ENCODE peak calls at places on chromosomes 11 and 22, in eight cellular contexts. B is neural progenitor cell, P is HCT116, Y is heart left ventricle, T is iPS DF 6.9, V is HL-60, A is transverse colon, R is cardiac muscle cell. U is an unnamed sample. For H3K27me3, the result is how much of the 10 kb centered on the place peaks cover.

GRCh38 chr11:116172156-116172555 is 600.6 kb downstream of the BUD13 start:
- DNase-seq in B (no peak), P (no peak), Y (no peak), T (no peak), V (no peak), A (no peak), R (no peak), U (no peak)

GRCh38 chr11:62599069-62599696 is 2.5 kb downstream of the MTA2 start:
- DNase-seq in B (peak), P (peak), Y (peak), T (peak), V (peak), A (peak), R (peak), U (peak)

GRCh38 chr11:115657586-115657985 is 153.4 kb upstream of the CADM1 start:
- DNase-seq in B (no peak), P (no peak), Y (no peak), T (no peak), V (no peak), A (no peak), R (no peak), U (no peak)

GRCh38 chr22:40482391-40482790 is 112.0 kb downstream of the SGSM3 start:
- DNase-seq in B (no peak), P (no peak), Y (no peak), T (no peak), V (no peak), A (no peak), R (no peak), U (no peak)

GRCh38 chr11:118645066-118645715 is 34.3 kb downstream of the TREH start:
- DNase-seq in B (no peak), P (no peak), Y (peak), T (no peak), V (no peak), A (no peak), R (no peak), U (no peak)

GRCh38 chr11:126647735-126648134 is 292.2 kb downstream of the ST3GAL4 start:
- DNase-seq in B (peak), P (peak), Y (no peak), T (no peak), V (no peak), A (no peak), R (peak), U (no peak)

GRCh38 chr22:19788661-19789225 is 28.2 kb downstream of the TBX1 start:
- DNase-seq in B (no peak), P (no peak), Y (no peak), T (no peak), V (no peak), A (no peak), R (no peak), U (no peak)

GRCh38 chr11:120425527-120425926 is 86.0 kb upstream of the GRIK4 start:
- DNase-seq in B (no peak), P (no peak), Y (no peak), T (no peak), V (no peak), A (no peak), R (no peak), U (no peak)

GRCh38 chr11:83007477-83007876 is 64.2 kb downstream of the RAB30 start:
- DNase-seq in B (no peak), P (no peak), Y (no peak), T (no peak), V (no peak), A (no peak), R (no peak), U (no peak)

GRCh38 chr11:11620966-11621880 is 582 bp downstream of the GALNT18 start:
- DNase-seq in B (peak), P (no peak), Y (peak), T (no peak), V (no peak), A (peak), R (no peak), U (peak)

GRCh38 chr11:31160504-31161422 is 208.8 kb downstream of the DCDC1 start:
- DNase-seq in B (peak), P (peak), Y (no peak), T (peak), V (no peak), A (no peak), R (no peak), U (no peak)

GRCh38 chr11:17102447-17102846 is 25.0 kb upstream of the RPS13 start:
- DNase-seq in B (no peak), P (no peak), Y (no peak), T (no peak), V (no peak), A (no peak), R (no peak), U (no peak)

DNA sequence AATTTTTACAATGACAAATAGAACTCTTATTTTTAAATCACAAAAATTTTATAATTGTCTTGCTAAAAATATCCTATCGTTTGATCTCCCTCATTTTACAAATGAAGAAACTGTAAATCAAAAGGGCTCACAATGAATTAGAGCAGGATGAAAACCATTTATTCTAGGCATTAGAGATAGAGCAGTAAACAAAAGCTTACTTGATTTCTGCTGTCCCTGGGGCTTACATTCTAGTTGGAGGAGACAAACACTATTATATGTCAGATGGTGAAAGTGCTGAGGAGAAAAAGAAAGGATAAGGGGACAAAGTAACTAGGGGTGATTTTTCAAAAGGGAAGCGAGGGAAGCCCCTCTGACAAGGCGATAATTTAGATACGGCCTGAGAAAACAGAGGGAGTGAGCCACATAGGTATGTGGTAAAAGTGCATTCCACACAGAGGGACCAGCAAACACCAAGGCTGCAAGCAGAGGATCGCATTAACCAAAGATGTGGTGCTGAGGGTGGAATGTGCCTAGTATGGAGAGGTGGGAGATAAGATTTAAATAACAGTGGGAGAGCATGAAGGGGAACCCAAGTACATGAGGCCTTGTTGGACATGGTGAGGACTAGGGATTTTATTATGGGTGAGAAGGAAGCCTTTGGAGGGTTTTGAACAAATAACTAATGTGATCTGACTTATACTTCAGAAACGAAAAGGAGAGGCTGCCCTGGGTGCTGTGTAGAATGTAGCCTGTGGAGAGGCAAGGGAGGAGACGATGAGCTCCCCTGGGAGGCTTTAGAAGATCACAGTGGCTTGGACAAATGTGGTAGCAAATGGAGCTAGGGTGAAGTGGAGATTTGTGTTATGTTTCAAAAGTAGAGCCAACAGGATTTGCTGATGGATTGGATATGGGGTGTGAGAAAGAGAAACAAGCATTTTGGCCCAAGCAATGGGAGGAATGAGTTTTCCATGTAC is 62.1 kb downstream of the PDHX start:
- DNase-seq in B (peak), P (no peak), Y (no peak), T (no peak), V (no peak), A (no peak), R (peak), U (no peak)
- H3K27ac ChIP-seq in B (peak), P (peak), Y (no peak), T (no peak), V (no peak), A (no peak), R (peak), U (no peak)

DNA sequence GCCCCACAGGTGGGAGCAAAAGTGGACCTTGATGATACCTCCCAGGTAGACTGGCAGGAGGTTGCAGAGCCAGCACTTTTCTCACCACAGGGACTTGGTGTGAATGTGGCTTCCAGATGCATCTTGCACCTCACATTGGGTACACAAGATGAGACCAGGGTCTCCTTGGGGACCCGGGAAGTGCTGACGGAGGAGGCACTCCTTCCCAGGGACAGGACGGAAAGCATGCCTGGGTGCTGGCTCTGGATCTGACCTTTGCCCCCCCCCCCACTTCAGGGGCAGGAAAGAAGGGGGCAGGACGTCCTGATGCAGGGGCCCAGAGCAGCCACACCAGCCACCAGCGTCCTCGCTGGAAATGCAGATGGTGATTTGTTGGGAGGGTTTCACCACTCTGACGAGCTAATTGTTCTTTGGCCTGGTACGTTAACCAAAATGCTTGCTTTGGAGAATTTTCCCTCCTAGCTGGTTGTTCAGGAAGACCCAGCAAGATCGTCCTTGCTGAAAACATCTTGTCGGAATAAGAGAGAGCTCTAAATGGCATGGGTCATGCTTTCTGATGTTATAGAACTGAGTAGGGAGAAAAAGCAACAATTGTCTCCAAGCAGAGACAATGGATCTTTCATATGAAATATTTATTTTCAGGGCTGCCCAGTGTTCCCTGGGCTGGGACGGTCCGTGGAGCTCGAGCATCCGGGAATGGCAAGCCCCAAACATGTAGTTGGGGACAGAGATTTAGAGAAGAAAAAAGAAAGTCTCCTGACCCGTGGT is 74.4 kb upstream of the PPARA start:
- DNase-seq in B (no peak), P (no peak), Y (no peak), T (no peak), V (no peak), A (peak), R (no peak), U (no peak)
- H3K27me3 ChIP-seq in B (half or more), P (under half), Y (under half), T (under half), V (under half), A (under half), R (under half), U (under half)

GRCh38 chr22:44357962-44358553 is 45.3 kb upstream of the SHISAL1 start:
- DNase-seq in B (peak), P (no peak), Y (no peak), T (no peak), V (no peak), A (peak), R (peak), U (no peak)
- H3K27ac ChIP-seq in B (no peak), P (no peak), Y (no peak), T (no peak), V (no peak), A (peak), R (no peak), U (peak)

GRCh38 chr22:45632791-45633515 is 38.7 kb upstream of the ATXN10 start:
- DNase-seq in B (peak), P (no peak), Y (no peak), T (no peak), V (no peak), A (no peak), R (peak), U (no peak)
- H3K27me3 ChIP-seq in B (under half), P (under half), Y (under half), T (under half), V (under half), A (under half), R (half or more), U (under half)

GRCh38 chr11:68353669-68354068 is 41.3 kb downstream of the LRP5 start:
- DNase-seq in B (no peak), P (no peak), Y (no peak), T (no peak), V (no peak), A (no peak), R (no peak), U (no peak)

GRCh38 chr11:68353118-68353517 is 40.7 kb downstream of the LRP5 start:
- DNase-seq in B (no peak), P (no peak), Y (no peak), T (no peak), V (no peak), A (no peak), R (no peak), U (no peak)

GRCh38 chr11:68352591-68352990 is 40.2 kb downstream of the LRP5 start:
- DNase-seq in B (no peak), P (no peak), Y (no peak), T (no peak), V (no peak), A (no peak), R (no peak), U (no peak)

GRCh38 chr11:68355471-68355870 is 43.1 kb downstream of the LRP5 start:
- DNase-seq in B (no peak), P (no peak), Y (no peak), T (no peak), V (no peak), A (no peak), R (no peak), U (no peak)

GRCh38 chr11:68354181-68354872 is 41.9 kb downstream of the LRP5 start:
- DNase-seq in B (no peak), P (peak), Y (peak), T (no peak), V (no peak), A (peak), R (peak), U (no peak)
- H3K27ac ChIP-seq in B (no peak), P (peak), Y (peak), T (no peak), V (no peak), A (peak), R (peak), U (no peak)

GRCh38 chr11:60930394-60930793 is 6.1 kb downstream of the TMEM132A start:
- DNase-seq in B (no peak), P (no peak), Y (no peak), T (no peak), V (no peak), A (no peak), R (no peak), U (no peak)

GRCh38 chr11:60929774-60930173 is 5.5 kb downstream of the TMEM132A start:
- DNase-seq in B (no peak), P (no peak), Y (no peak), T (no peak), V (no peak), A (no peak), R (no peak), U (no peak)

GRCh38 chr11:60927600-60927999 is 3.3 kb downstream of the TMEM132A start:
- DNase-seq in B (no peak), P (no peak), Y (no peak), T (no peak), V (no peak), A (no peak), R (no peak), U (no peak)

GRCh38 chr11:60927061-60927592 is 2.9 kb downstream of the TMEM132A start:
- DNase-seq in B (no peak), P (no peak), Y (no peak), T (no peak), V (no peak), A (no peak), R (no peak), U (no peak)

GRCh38 chr11:60928563-60929001 is 4.3 kb downstream of the TMEM132A start:
- DNase-seq in B (no peak), P (no peak), Y (no peak), T (no peak), V (no peak), A (no peak), R (no peak), U (no peak)
- H3K27me3 ChIP-seq in B (under half), P (under half), Y (under half), T (under half), V (under half), A (under half), R (under half), U (under half)

DNA sequence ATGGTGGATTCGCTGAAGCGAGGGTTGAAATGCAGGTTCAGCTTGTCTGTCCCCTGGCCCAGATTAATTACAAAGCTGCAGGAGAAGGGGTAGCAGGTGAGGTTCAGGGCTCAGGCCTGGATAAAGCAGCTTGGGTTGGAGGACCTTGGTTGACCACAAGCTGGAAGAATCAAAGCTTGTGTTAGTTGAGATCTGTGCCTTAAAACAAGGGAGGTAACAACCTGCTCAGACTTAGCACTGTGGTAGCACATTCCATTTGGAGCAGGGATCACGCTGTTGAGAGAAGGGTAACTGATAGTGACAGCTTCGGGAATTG is 9.3 kb downstream of the LGALS2 start:
- DNase-seq in B (no peak), P (no peak), Y (no peak), T (no peak), V (no peak), A (no peak), R (no peak), U (no peak)
- H3K27ac ChIP-seq in B (no peak), P (peak), Y (no peak), T (no peak), V (no peak), A (peak), R (no peak), U (no peak)

GRCh38 chr11:35483131-35483800 is 42.1 kb downstream of the PAMR1 start:
- DNase-seq in B (no peak), P (no peak), Y (no peak), T (no peak), V (no peak), A (no peak), R (peak), U (no peak)
- H3K27me3 ChIP-seq in B (under half), P (under half), Y (under half), T (under half), V (under half), A (under half), R (under half), U (under half)

GRCh38 chr11:23856654-23857053 is 640.2 kb upstream of the LUZP2 start:
- DNase-seq in B (no peak), P (no peak), Y (no peak), T (no peak), V (no peak), A (no peak), R (peak), U (no peak)
- H3K27ac ChIP-seq in B (no peak), P (no peak), Y (no peak), T (no peak), V (no peak), A (no peak), R (no peak), U (no peak)